ENCODE peak calls at places on chromosomes 1 and 21, in nine cellular contexts. Y, I, P, G, D, Z, J, A and X are unnamed samples.

GRCh38 chr1:66210653-66211052 is 323.3 kb upstream of the SGIP1 start:
- DNase-seq in D (peak; percentile 53), A (no peak), P (no peak), I (no peak), Y (no peak), Z (no peak), G (no peak), J (no peak), X (no peak)

GRCh38 chr1:226874579-226875425 is 4.4 kb downstream of the PSEN2 start:
- DNase-seq in P (peak; percentile 45), D (no peak), A (no peak), Y (no peak), I (no peak), Z (no peak), J (no peak), G (no peak), X (peak; percentile 74)

GRCh38 chr1:34740161-34740875 is 14.5 kb upstream of the GJB5 start:
- DNase-seq in P (no peak), Z (no peak), G (peak; percentile 22), A (no peak), D (no peak), I (no peak), Y (no peak), J (no peak), X (no peak)

GRCh38 chr1:214002472-214002871 is 14.7 kb downstream of the PROX1 start:
- DNase-seq in G (peak; percentile 48), D (peak; percentile 56), I (no peak), J (no peak), Y (peak; percentile 9), P (no peak), Z (no peak), A (no peak), X (no peak)

GRCh38 chr1:162993866-162994265 is 75.3 kb upstream of the RGS4 start:
- DNase-seq in D (no peak), Y (no peak), J (no peak), Z (no peak), P (no peak), I (no peak), G (no peak), A (no peak), X (no peak)

GRCh38 chr1:221911714-221912113 is 169.8 kb upstream of the DUSP10 start:
- DNase-seq in Z (no peak), I (no peak), Y (no peak), A (no peak), P (no peak), D (no peak), J (no peak), G (no peak), X (no peak)

GRCh38 chr1:114758251-114758832 is 558 bp upstream of the CSDE1 start:
- DNase-seq in Y (peak; percentile 6), P (peak; percentile 38), I (no peak), A (peak; percentile 13), D (peak; percentile 25), Z (no peak), G (peak; percentile 23), J (no peak), X (no peak)

GRCh38 chr1:201893431-201893830 is 4.7 kb downstream of the SHISA4 start:
- DNase-seq in Y (no peak), A (no peak), I (no peak), P (no peak), D (no peak), J (no peak), Z (no peak), G (no peak), X (no peak)

GRCh38 chr1:161810780-161811179 is 44.7 kb downstream of the ATF6 start:
- DNase-seq in A (no peak), Z (no peak), Y (no peak), P (no peak), J (no peak), G (no peak), I (no peak), D (no peak), X (no peak)

GRCh38 chr21:42486551-42486950 is 9.5 kb downstream of the RSPH1 start:
- DNase-seq in P (no peak), Y (no peak), I (no peak), G (no peak), A (no peak), J (no peak), Z (no peak), D (no peak), X (no peak)

GRCh38 chr1:18144921-18145699 is 37.5 kb downstream of the IGSF21 start:
- DNase-seq in I (no peak), D (no peak), Y (no peak), Z (no peak), A (peak; percentile 71), G (no peak), P (no peak), J (no peak), X (no peak)

GRCh38 chr21:14356771-14357170 is 26.2 kb downstream of the HSPA13 start:
- DNase-seq in I (no peak), J (no peak), Z (no peak), G (peak; percentile 2), D (no peak), P (no peak), A (no peak), Y (no peak), X (no peak)

GRCh38 chr21:33975548-33976081 is 60.0 kb upstream of the ATP5PO start:
- DNase-seq in Z (peak; percentile 76), I (peak; percentile 45), G (no peak), P (peak; percentile 85), A (no peak), Y (no peak), J (no peak), D (peak; percentile 71), X (no peak)

GRCh38 chr1:64933296-64934070 is 32.9 kb downstream of the JAK1 start:
- DNase-seq in Y (peak; percentile 58), I (no peak), G (peak; percentile 94), Z (peak; percentile 17), D (peak; percentile 95), P (peak; percentile 65), J (no peak), A (peak; percentile 80), X (no peak)

GRCh38 chr1:6026095-6026809 is 19.4 kb upstream of the KCNAB2 start:
- DNase-seq in Z (peak; percentile 85), J (peak; percentile 81), I (peak; percentile 88), D (peak; percentile 4), G (peak; percentile 55), Y (peak; percentile 19), P (peak; percentile 98), A (peak; percentile 78), X (peak; percentile 97)

GRCh38 chr1:87696483-87696882 is 367.8 kb downstream of the LMO4 start:
- DNase-seq in A (no peak), G (no peak), Y (no peak), P (no peak), I (no peak), Z (no peak), J (no peak), D (no peak), X (no peak)

GRCh38 chr1:39214714-39214997 is 10.2 kb downstream of the MACF1 start:
- DNase-seq in Y (no peak), A (no peak), G (no peak), I (no peak), Z (no peak), P (no peak), D (no peak), J (no peak), X (no peak)

GRCh38 chr1:63705058-63705457 is 68.8 kb upstream of the ROR1 start:
- DNase-seq in G (no peak), I (no peak), D (no peak), P (no peak), Z (no peak), J (no peak), A (no peak), Y (no peak), X (no peak)

GRCh38 chr21:45829566-45830147 is 151.9 kb upstream of the COL6A1 start:
- DNase-seq in A (no peak), J (no peak), D (no peak), I (no peak), G (no peak), Y (no peak), P (no peak), Z (no peak), X (no peak)

GRCh38 chr21:36134820-36135390 is at the start of gene CBR3:
- DNase-seq in D (peak; percentile 33), Z (peak; percentile 53), J (peak; percentile 74), P (peak; percentile 45), Y (no peak), I (peak; percentile 32), G (peak; percentile 77), A (peak; percentile 88), X (no peak)

GRCh38 chr1:88802950-88803349 is 88.4 kb downstream of the GTF2B start:
- DNase-seq in A (peak; percentile 63), Y (no peak), Z (no peak), G (peak; percentile 21), D (peak; percentile 75), J (no peak), P (no peak), I (no peak), X (no peak)

GRCh38 chr1:228141871-228142615 is 2.0 kb downstream of the GUK1 start:
- DNase-seq in P (peak; percentile 36), Y (no peak), D (no peak), Z (peak; percentile 18), I (no peak), J (no peak), A (no peak), G (no peak), X (no peak)

GRCh38 chr1:170073893-170074249 is 624 bp downstream of the KIFAP3 start:
- DNase-seq in J (no peak), Y (no peak), P (no peak), Z (no peak), D (no peak), I (no peak), A (peak; percentile 2), G (no peak), X (no peak)

GRCh38 chr1:13430495-13430894 is 20.2 kb downstream of the PRAMEF20 start:
- DNase-seq in J (no peak), I (no peak), G (no peak), P (no peak), Y (no peak), Z (no peak), D (no peak), A (no peak), X (no peak)

GRCh38 chr1:221611930-221612777 is 129.7 kb downstream of the DUSP10 start:
- DNase-seq in Z (no peak), G (peak; percentile 80), A (peak; percentile 81), J (peak; percentile 86), P (peak; percentile 24), D (peak; percentile 85), I (no peak), Y (peak; percentile 83), X (peak; percentile 76)

GRCh38 chr21:43269981-43270670 is 101.3 kb downstream of the CRYAA start:
- DNase-seq in D (no peak), G (no peak), A (no peak), J (no peak), Z (no peak), Y (no peak), I (no peak), P (no peak), X (peak; percentile 71)

GRCh38 chr21:43686811-43687565 is 27.6 kb downstream of the RRP1B start:
- DNase-seq in P (no peak), J (no peak), G (no peak), Z (no peak), A (no peak), D (no peak), I (no peak), Y (no peak), X (no peak)

GRCh38 chr1:155127105-155127671 is 488 bp upstream of the EFNA1 start:
- DNase-seq in A (no peak), I (no peak), G (peak; percentile 82), Z (no peak), P (peak; percentile 30), D (no peak), Y (no peak), J (peak; percentile 95), X (peak; percentile 79)

GRCh38 chr1:151235235-151235634 is 19.3 kb upstream of the PSMD4 start:
- DNase-seq in Y (no peak), P (no peak), D (no peak), Z (no peak), G (no peak), I (no peak), J (no peak), A (no peak), X (no peak)

GRCh38 chr1:17588048-17588781 is 48.7 kb downstream of the ARHGEF10L start:
- DNase-seq in Z (no peak), G (peak; percentile 73), D (peak; percentile 16), A (peak; percentile 83), J (peak; percentile 39), Y (peak; percentile 11), P (no peak), I (no peak), X (peak; percentile 84)

GRCh38 chr1:215416497-215416896 is 150.6 kb upstream of the KCTD3 start:
- DNase-seq in D (no peak), Z (no peak), G (no peak), J (no peak), I (no peak), A (no peak), Y (no peak), P (no peak), X (no peak)